ENCODE peak calls at places on chromosomes 2 and 18, in seven cellular contexts. E is NCI-H524; O is stimulated activated CD4-positive, alpha-beta T cell treated with anti-CD3 and anti-CD28 coated beads, Interleukin-4, amount 100 ng/mL, for 24 hours; K is DMS153; B is glutamatergic neuron; U is skeletal muscle cell; Q is A549. M is an unnamed sample.

GRCh38 chr2:31235504-31235902 is 1.6 kb downstream of the EHD3 start:
- DNase-seq in O (no peak), E (no peak), Q (peak; percentile 29), U (peak; percentile 73), K (no peak), B (no peak), M (no peak)

GRCh38 chr18:48806551-48807261 is 144.1 kb downstream of the SMAD7 start:
- DNase-seq in E (no peak), B (peak; percentile 2), O (no peak), Q (no peak), K (no peak), U (no peak), M (no peak)

GRCh38 chr2:190785380-190785779 is 95.2 kb upstream of the GLS start:
- DNase-seq in Q (no peak), U (no peak), E (no peak), O (no peak), B (no peak), K (no peak), M (no peak)

GRCh38 chr2:50615296-50615695 is 416.6 kb downstream of the NRXN1 start:
- DNase-seq in Q (no peak), B (no peak), O (no peak), E (no peak), U (no peak), K (no peak), M (no peak)

GRCh38 chr2:203819434-203820133 is 48.0 kb upstream of the CTLA4 start:
- DNase-seq in Q (no peak), E (no peak), O (no peak), B (no peak), U (no peak), K (no peak), M (no peak)

GRCh38 chr2:25981596-25982272 is 563 bp downstream of the KIF3C start:
- DNase-seq in Q (no peak), B (peak; percentile 53), U (no peak), E (no peak), K (no peak), O (peak; percentile 16), M (no peak)

GRCh38 chr2:56474412-56475158 is 290.8 kb downstream of the CCDC85A start:
- DNase-seq in O (no peak), B (no peak), K (peak; percentile 79), E (peak; percentile 95), Q (peak; percentile 5), U (peak; percentile 80), M (peak; percentile 20)

GRCh38 chr2:171432969-171433762 is 624 bp downstream of the METTL8 start:
- DNase-seq in B (no peak), U (no peak), O (peak; percentile 58), Q (peak; percentile 77), K (peak; percentile 7), E (peak; percentile 24), M (peak; percentile 55)

GRCh38 chr2:124704056-124704644 is 679.1 kb downstream of the CNTNAP5 start:
- DNase-seq in Q (no peak), O (no peak), U (no peak), E (peak; percentile 64), B (peak; percentile 56), K (no peak), M (no peak)

GRCh38 chr2:215876139-215876936 is 137.0 kb downstream of the MREG start:
- DNase-seq in Q (no peak), B (no peak), K (no peak), O (no peak), E (no peak), U (no peak), M (no peak)

GRCh38 chr2:60438136-60438535 is 115.3 kb downstream of the BCL11A start:
- DNase-seq in O (no peak), E (no peak), B (no peak), K (no peak), Q (no peak), U (no peak), M (peak; percentile 4)

GRCh38 chr2:241924069-241924908 is 54.8 kb downstream of the RTP5 start:
- DNase-seq in K (no peak), E (no peak), B (no peak), U (no peak), Q (no peak), O (no peak), M (no peak)

GRCh38 chr2:240234503-240234951 is 94.1 kb upstream of the OTOS start:
- DNase-seq in Q (no peak), O (no peak), K (no peak), E (no peak), U (no peak), B (no peak), M (no peak)

GRCh38 chr18:13435596-13436333 is 217.2 kb downstream of the LDLRAD4 start:
- DNase-seq in U (no peak), Q (peak; percentile 42), K (no peak), B (no peak), E (no peak), O (peak; percentile 24), M (no peak)

GRCh38 chr18:32469190-32469611 is 1.5 kb downstream of the GAREM1 start:
- DNase-seq in Q (peak; percentile 42), U (no peak), E (peak; percentile 43), B (peak; percentile 32), K (no peak), O (no peak), M (peak; percentile 42)